ENCODE peak calls at places on chromosomes 3 and 15, in eight cellular contexts. One of them, this sample, is unnamed.

GRCh38 chr15:68230157-68231100 is 901 bp upstream of the CLN6 start:
- DNase-seq in KG1: no peak
- DNase-seq in GM18507: no peak
- DNase-seq in MCF 10A: peak; percentile 17
- DNase-seq in NCI-H1436: no peak
- DNase-seq in GM19239: no peak
- DNase-seq in A549: no peak
- DNase-seq in GM04504: no peak
- DNase-seq in this sample: peak; percentile 54

GRCh38 chr15:98771444-98772059 is 123.2 kb downstream of the IGF1R start:
- DNase-seq in KG1: no peak
- DNase-seq in GM18507: no peak
- DNase-seq in MCF 10A: no peak
- DNase-seq in NCI-H1436: no peak
- DNase-seq in GM19239: no peak
- DNase-seq in A549: no peak
- DNase-seq in GM04504: no peak
- DNase-seq in this sample: no peak

GRCh38 chr3:110814170-110815007 is 257.2 kb upstream of the NECTIN3 start:
- DNase-seq in KG1: no peak
- DNase-seq in GM18507: no peak
- DNase-seq in MCF 10A: peak; percentile 76
- DNase-seq in NCI-H1436: no peak
- DNase-seq in GM19239: no peak
- DNase-seq in A549: no peak
- DNase-seq in GM04504: peak; percentile 60
- DNase-seq in this sample: peak; percentile 41

GRCh38 chr3:46660003-46660402 is 33.5 kb downstream of the ALS2CL start:
- DNase-seq in KG1: no peak
- DNase-seq in GM18507: no peak
- DNase-seq in MCF 10A: no peak
- DNase-seq in NCI-H1436: no peak
- DNase-seq in GM19239: no peak
- DNase-seq in A549: no peak
- DNase-seq in GM04504: no peak
- DNase-seq in this sample: no peak

GRCh38 chr15:29670945-29671307 is 151.3 kb downstream of the TJP1 start:
- DNase-seq in KG1: no peak
- DNase-seq in GM18507: no peak
- DNase-seq in MCF 10A: peak; percentile 94
- DNase-seq in NCI-H1436: no peak
- DNase-seq in GM19239: no peak
- DNase-seq in A549: peak; percentile 97
- DNase-seq in GM04504: no peak
- DNase-seq in this sample: peak; percentile 93

GRCh38 chr3:140910860-140911259 is 30.8 kb upstream of the SLC25A36 start:
- DNase-seq in KG1: no peak
- DNase-seq in GM18507: no peak
- DNase-seq in MCF 10A: no peak
- DNase-seq in NCI-H1436: no peak
- DNase-seq in GM19239: no peak
- DNase-seq in A549: peak; percentile 13
- DNase-seq in GM04504: no peak
- DNase-seq in this sample: no peak

GRCh38 chr3:176431986-176432385 is 765.3 kb downstream of the TBL1XR1 start:
- DNase-seq in KG1: no peak
- DNase-seq in GM18507: no peak
- DNase-seq in MCF 10A: no peak
- DNase-seq in NCI-H1436: no peak
- DNase-seq in GM19239: no peak
- DNase-seq in A549: no peak
- DNase-seq in GM04504: no peak
- DNase-seq in this sample: no peak

GRCh38 chr3:71582612-71583568 is 638 bp downstream of the FOXP1 start:
- DNase-seq in KG1: peak; percentile 42
- DNase-seq in GM18507: no peak
- DNase-seq in MCF 10A: peak; percentile 69
- DNase-seq in NCI-H1436: peak; percentile 35
- DNase-seq in GM19239: no peak
- DNase-seq in A549: no peak
- DNase-seq in GM04504: no peak
- DNase-seq in this sample: peak; percentile 91

GRCh38 chr15:65916041-65916663 is 46.9 kb downstream of the RAB11A start:
- DNase-seq in KG1: no peak
- DNase-seq in GM18507: no peak
- DNase-seq in MCF 10A: no peak
- DNase-seq in NCI-H1436: no peak
- DNase-seq in GM19239: no peak
- DNase-seq in A549: no peak
- DNase-seq in GM04504: no peak
- DNase-seq in this sample: no peak